ENCODE peak calls at places on chromosomes 7 and 10, in eight cellular contexts. One of them, this sample, is unnamed.

GRCh38 chr10:128526793-128527375 is 400.7 kb upstream of the MKI67 start:
- DNase-seq in NCI-H2029: no peak
- DNase-seq in HuH-7.5: no peak
- DNase-seq in mesenteric fat pad: no peak
- DNase-seq in NCI-H510A treated with DMSO at 0.1 percent for 48 hours: no peak
- DNase-seq in astrocyte of the hippocampus: peak; percentile 53
- DNase-seq in HL-60: no peak
- DNase-seq in Calu3: no peak
- DNase-seq in this sample: no peak

GRCh38 chr7:105674200-105675030 is 93.1 kb upstream of the EFCAB10 start:
- DNase-seq in Calu3: no peak
- DNase-seq in NCI-H2029: no peak
- DNase-seq in NCI-H510A treated with DMSO at 0.1 percent for 48 hours: no peak
- DNase-seq in HL-60: no peak
- DNase-seq in astrocyte of the hippocampus: no peak
- DNase-seq in mesenteric fat pad: no peak
- DNase-seq in HuH-7.5: no peak
- DNase-seq in this sample: no peak

GRCh38 chr7:41696323-41696916 is 6.5 kb downstream of the INHBA start:
- DNase-seq in HL-60: no peak
- DNase-seq in Calu3: peak; percentile 86
- DNase-seq in NCI-H510A treated with DMSO at 0.1 percent for 48 hours: no peak
- DNase-seq in mesenteric fat pad: no peak
- DNase-seq in NCI-H2029: peak; percentile 7
- DNase-seq in HuH-7.5: peak; percentile 68
- DNase-seq in astrocyte of the hippocampus: peak; percentile 81
- DNase-seq in this sample: no peak

GRCh38 chr7:106895246-106895864 is 30.3 kb downstream of the PIK3CG start:
- DNase-seq in NCI-H2029: no peak
- DNase-seq in mesenteric fat pad: no peak
- DNase-seq in HuH-7.5: no peak
- DNase-seq in Calu3: no peak
- DNase-seq in astrocyte of the hippocampus: peak; percentile 2
- DNase-seq in HL-60: no peak
- DNase-seq in NCI-H510A treated with DMSO at 0.1 percent for 48 hours: no peak
- DNase-seq in this sample: peak; percentile 84

GRCh38 chr7:127900116-127900515 is 131.1 kb downstream of the LRRC4 start:
- DNase-seq in mesenteric fat pad: no peak
- DNase-seq in astrocyte of the hippocampus: no peak
- DNase-seq in HuH-7.5: no peak
- DNase-seq in HL-60: no peak
- DNase-seq in NCI-H510A treated with DMSO at 0.1 percent for 48 hours: no peak
- DNase-seq in NCI-H2029: no peak
- DNase-seq in Calu3: no peak
- DNase-seq in this sample: no peak

GRCh38 chr7:155750255-155751125 is 61.8 kb downstream of the SHH start:
- DNase-seq in HL-60: no peak
- DNase-seq in NCI-H510A treated with DMSO at 0.1 percent for 48 hours: no peak
- DNase-seq in NCI-H2029: no peak
- DNase-seq in astrocyte of the hippocampus: no peak
- DNase-seq in HuH-7.5: no peak
- DNase-seq in mesenteric fat pad: no peak
- DNase-seq in Calu3: no peak
- DNase-seq in this sample: no peak

GRCh38 chr10:78899996-78900714 is 168.6 kb upstream of the ZMIZ1 start:
- DNase-seq in Calu3: no peak
- DNase-seq in astrocyte of the hippocampus: no peak
- DNase-seq in HL-60: no peak
- DNase-seq in mesenteric fat pad: peak; percentile 82
- DNase-seq in NCI-H510A treated with DMSO at 0.1 percent for 48 hours: no peak
- DNase-seq in HuH-7.5: no peak
- DNase-seq in NCI-H2029: no peak
- DNase-seq in this sample: no peak

GRCh38 chr7:54622696-54623309 is 80.6 kb downstream of the VSTM2A start:
- DNase-seq in NCI-H2029: no peak
- DNase-seq in HuH-7.5: no peak
- DNase-seq in mesenteric fat pad: no peak
- DNase-seq in astrocyte of the hippocampus: no peak
- DNase-seq in NCI-H510A treated with DMSO at 0.1 percent for 48 hours: no peak
- DNase-seq in HL-60: no peak
- DNase-seq in Calu3: no peak
- DNase-seq in this sample: no peak

GRCh38 chr7:2175514-2175913 is 57.2 kb downstream of the MAD1L1 start:
- DNase-seq in astrocyte of the hippocampus: peak; percentile 98
- DNase-seq in HL-60: no peak
- DNase-seq in NCI-H2029: no peak
- DNase-seq in NCI-H510A treated with DMSO at 0.1 percent for 48 hours: no peak
- DNase-seq in Calu3: peak; percentile 51
- DNase-seq in HuH-7.5: no peak
- DNase-seq in mesenteric fat pad: no peak
- DNase-seq in this sample: no peak

GRCh38 chr7:141999219-141999618 is 3.5 kb downstream of the MGAM start:
- DNase-seq in NCI-H2029: no peak
- DNase-seq in mesenteric fat pad: no peak
- DNase-seq in astrocyte of the hippocampus: no peak
- DNase-seq in HL-60: no peak
- DNase-seq in NCI-H510A treated with DMSO at 0.1 percent for 48 hours: no peak
- DNase-seq in Calu3: no peak
- DNase-seq in HuH-7.5: no peak
- DNase-seq in this sample: no peak

GRCh38 chr7:129257168-129257567 is 32.3 kb downstream of the AHCYL2 start:
- DNase-seq in NCI-H510A treated with DMSO at 0.1 percent for 48 hours: no peak
- DNase-seq in HuH-7.5: no peak
- DNase-seq in Calu3: no peak
- DNase-seq in astrocyte of the hippocampus: no peak
- DNase-seq in NCI-H2029: no peak
- DNase-seq in mesenteric fat pad: no peak
- DNase-seq in HL-60: no peak
- DNase-seq in this sample: peak; percentile 19

GRCh38 chr10:2351566-2351965 is 614.2 kb upstream of the ADARB2 start:
- DNase-seq in NCI-H510A treated with DMSO at 0.1 percent for 48 hours: no peak
- DNase-seq in HL-60: no peak
- DNase-seq in HuH-7.5: no peak
- DNase-seq in NCI-H2029: no peak
- DNase-seq in mesenteric fat pad: no peak
- DNase-seq in Calu3: no peak
- DNase-seq in astrocyte of the hippocampus: no peak
- DNase-seq in this sample: no peak

GRCh38 chr10:60426425-60426824 is 36.8 kb upstream of the ANK3 start:
- DNase-seq in mesenteric fat pad: no peak
- DNase-seq in HL-60: no peak
- DNase-seq in HuH-7.5: no peak
- DNase-seq in NCI-H510A treated with DMSO at 0.1 percent for 48 hours: no peak
- DNase-seq in astrocyte of the hippocampus: peak; percentile 73
- DNase-seq in Calu3: peak; percentile 26
- DNase-seq in NCI-H2029: no peak
- DNase-seq in this sample: no peak

GRCh38 chr7:155975490-155975889 is 163.2 kb upstream of the SHH start:
- DNase-seq in HuH-7.5: no peak
- DNase-seq in mesenteric fat pad: peak; percentile 67
- DNase-seq in Calu3: no peak
- DNase-seq in NCI-H510A treated with DMSO at 0.1 percent for 48 hours: no peak
- DNase-seq in HL-60: no peak
- DNase-seq in NCI-H2029: no peak
- DNase-seq in astrocyte of the hippocampus: no peak
- DNase-seq in this sample: no peak

GRCh38 chr7:121275204-121275603 is 53.6 kb upstream of the WNT16 start:
- DNase-seq in Calu3: no peak
- DNase-seq in NCI-H2029: peak; percentile 71
- DNase-seq in HuH-7.5: no peak
- DNase-seq in mesenteric fat pad: no peak
- DNase-seq in HL-60: no peak
- DNase-seq in astrocyte of the hippocampus: no peak
- DNase-seq in NCI-H510A treated with DMSO at 0.1 percent for 48 hours: peak; percentile 37
- DNase-seq in this sample: no peak